ENCODE peak calls at places on chromosomes 7 and 10, in eight cellular contexts. A is T-helper 2 cell; U is HFFc6; Y is stimulated activated CD4-positive, alpha-beta T cell treated with anti-CD3 and anti-CD28 coated beads, Interleukin-2, amount 100 ng/mL, for 24 hours; T is hypothalamus; V is astrocyte of the spinal cord; I is fibroblast of the conjunctiva; M is endothelial cell. R is an unnamed sample.

GRCh38 chr7:11427686-11428273 is 404.2 kb downstream of the THSD7A start:
- DNase-seq in I (peak; percentile 69), V (peak; percentile 76), U (peak; percentile 23), Y (no peak), M (peak; percentile 9), A (no peak), T (peak; percentile 22), R (peak; percentile 16)

GRCh38 chr10:61842755-61843497 is 58.6 kb upstream of the ARID5B start:
- DNase-seq in T (no peak), U (peak; percentile 75), M (no peak), V (peak; percentile 70), Y (no peak), I (no peak), A (no peak), R (no peak)

GRCh38 chr7:135508853-135509588 is 881 bp downstream of the CNOT4 start:
- DNase-seq in A (peak; percentile 6), M (peak; percentile 30), I (no peak), Y (peak; percentile 14), U (peak; percentile 19), T (peak; percentile 55), V (peak; percentile 36), R (no peak)

GRCh38 chr7:135653285-135654080 is 8.8 kb upstream of the STMP1 start:
- DNase-seq in I (no peak), Y (no peak), U (no peak), A (no peak), T (no peak), M (no peak), V (no peak), R (peak; percentile 18)

GRCh38 chr7:26199301-26200112 is 1.0 kb downstream of the HNRNPA2B1 start:
- DNase-seq in M (peak; percentile 34), I (no peak), V (no peak), U (no peak), A (peak; percentile 55), T (peak; percentile 92), Y (peak; percentile 67), R (no peak)

GRCh38 chr7:44288811-44289340 is 36.5 kb downstream of the CAMK2B start:
- DNase-seq in V (no peak), T (no peak), Y (no peak), A (peak; percentile 0), I (no peak), M (no peak), U (no peak), R (no peak)

GRCh38 chr10:27748586-27748985 is 3.0 kb upstream of the MKX start:
- DNase-seq in T (no peak), U (no peak), Y (no peak), V (no peak), I (no peak), A (no peak), M (no peak), R (no peak)

GRCh38 chr7:128791968-128792319 is at the start of gene CCDC136:
- DNase-seq in A (no peak), M (no peak), V (no peak), T (no peak), U (no peak), Y (no peak), I (no peak), R (no peak)

GRCh38 chr10:75294518-75294865 is 58.7 kb upstream of the COMTD1 start:
- DNase-seq in A (no peak), I (no peak), U (no peak), M (no peak), V (no peak), Y (no peak), T (no peak), R (no peak)

GRCh38 chr7:27113991-27114866 is 11.7 kb upstream of the HOXA2 start:
- DNase-seq in Y (no peak), V (peak; percentile 88), A (no peak), T (no peak), M (no peak), I (no peak), U (no peak), R (no peak)

GRCh38 chr10:69769395-69769989 is 32.2 kb upstream of the COL13A1 start:
- DNase-seq in Y (no peak), I (peak; percentile 49), T (no peak), U (peak; percentile 68), V (peak; percentile 93), A (no peak), M (no peak), R (peak; percentile 71)

GRCh38 chr10:66398653-66399052 is 527.2 kb upstream of the LRRTM3 start:
- DNase-seq in V (no peak), T (no peak), A (no peak), I (no peak), Y (no peak), M (no peak), U (no peak), R (no peak)

GRCh38 chr7:24756545-24756988 is 697 bp downstream of the GSDME start:
- DNase-seq in T (peak; percentile 78), M (peak; percentile 9), U (peak; percentile 24), I (no peak), Y (peak; percentile 37), V (no peak), A (no peak), R (no peak)

GRCh38 chr7:51031791-51032484 is 249.2 kb upstream of the GRB10 start:
- DNase-seq in M (no peak), I (no peak), V (no peak), Y (no peak), T (peak; percentile 60), A (no peak), U (no peak), R (no peak)

GRCh38 chr10:62817763-62818425 is 1.7 kb upstream of the EGR2 start:
- DNase-seq in A (peak; percentile 58), I (no peak), U (peak; percentile 32), T (peak; percentile 58), Y (peak; percentile 79), V (peak; percentile 66), M (peak; percentile 87), R (no peak)

GRCh38 chr7:359776-360361 is 69.9 kb downstream of the FOXL3 start:
- DNase-seq in U (no peak), Y (peak; percentile 45), V (no peak), I (no peak), M (no peak), T (no peak), A (no peak), R (no peak)

GRCh38 chr10:1251769-1252168 is 195.6 kb downstream of the WDR37 start:
- DNase-seq in A (no peak), U (no peak), Y (no peak), V (no peak), I (no peak), T (no peak), M (no peak), R (no peak)

GRCh38 chr7:158759245-158759614 is 54.6 kb upstream of the NCAPG2 start:
- DNase-seq in V (no peak), A (no peak), T (no peak), I (no peak), Y (no peak), M (no peak), U (no peak), R (no peak)

GRCh38 chr10:24196426-24197039 is 12.4 kb upstream of the KIAA1217 start:
- DNase-seq in U (peak; percentile 52), Y (peak; percentile 73), A (peak; percentile 31), I (peak; percentile 47), M (peak; percentile 85), V (peak; percentile 63), T (peak; percentile 71), R (peak; percentile 13)

GRCh38 chr10:97708976-97709745 is 4.4 kb upstream of the MARVELD1 start:
- DNase-seq in A (peak; percentile 9), I (no peak), Y (peak; percentile 57), V (peak; percentile 80), T (peak; percentile 54), M (peak; percentile 61), U (peak; percentile 78), R (no peak)

GRCh38 chr10:34479520-34480179 is 335.4 kb downstream of the PARD3 start:
- DNase-seq in A (no peak), Y (no peak), T (no peak), I (no peak), V (no peak), M (no peak), U (no peak), R (no peak)

GRCh38 chr7:81064446-81064845 is 145.6 kb upstream of the SEMA3C start:
- DNase-seq in Y (no peak), I (no peak), T (no peak), M (no peak), V (no peak), U (no peak), A (no peak), R (no peak)

R was measured in brain pericyte.